ENCODE peak calls at places on chromosomes 6 and 20, in seven cellular contexts. One of them, this sample, is unnamed.

GRCh38 chr6:42279144-42279781 is 61.6 kb upstream of the MRPS10 start:
- DNase-seq in cardiac fibroblast: peak
- DNase-seq in WTC11: no peak
- DNase-seq in astrocyte of the cerebellum: no peak
- DNase-seq in adrenal gland: peak
- DNase-seq in psoas muscle: peak
- DNase-seq in lower lobe of right lung: no peak
- DNase-seq in this sample: peak

GRCh38 chr6:42099340-42100028 is 42.9 kb downstream of the C6orf132 start:
- DNase-seq in cardiac fibroblast: peak
- DNase-seq in WTC11: no peak
- DNase-seq in astrocyte of the cerebellum: no peak
- DNase-seq in adrenal gland: peak
- DNase-seq in psoas muscle: no peak
- DNase-seq in lower lobe of right lung: peak
- DNase-seq in this sample: peak

GRCh38 chr6:62150048-62150663 is 135.9 kb downstream of the KHDRBS2 start:
- DNase-seq in cardiac fibroblast: peak
- DNase-seq in WTC11: no peak
- DNase-seq in astrocyte of the cerebellum: peak
- DNase-seq in adrenal gland: peak
- DNase-seq in psoas muscle: no peak
- DNase-seq in lower lobe of right lung: no peak
- DNase-seq in this sample: peak

GRCh38 chr6:14889698-14890593 is 355.9 kb upstream of the JARID2 start:
- DNase-seq in cardiac fibroblast: no peak
- DNase-seq in WTC11: no peak
- DNase-seq in astrocyte of the cerebellum: no peak
- DNase-seq in adrenal gland: no peak
- DNase-seq in psoas muscle: no peak
- DNase-seq in lower lobe of right lung: no peak
- DNase-seq in this sample: no peak

GRCh38 chr20:62925420-62926228 is 681 bp downstream of the DIDO1 start:
- DNase-seq in cardiac fibroblast: peak
- DNase-seq in WTC11: no peak
- DNase-seq in astrocyte of the cerebellum: no peak
- DNase-seq in adrenal gland: peak
- DNase-seq in psoas muscle: peak
- DNase-seq in lower lobe of right lung: no peak
- DNase-seq in this sample: peak

GRCh38 chr6:84762220-84762940 is 2.0 kb downstream of the TBX18 start:
- DNase-seq in cardiac fibroblast: peak
- DNase-seq in WTC11: peak
- DNase-seq in astrocyte of the cerebellum: no peak
- DNase-seq in adrenal gland: no peak
- DNase-seq in psoas muscle: no peak
- DNase-seq in lower lobe of right lung: no peak
- DNase-seq in this sample: no peak

GRCh38 chr20:48769111-48769879 is 58.5 kb downstream of the PREX1 start:
- DNase-seq in cardiac fibroblast: peak
- DNase-seq in WTC11: no peak
- DNase-seq in astrocyte of the cerebellum: no peak
- DNase-seq in adrenal gland: no peak
- DNase-seq in psoas muscle: no peak
- DNase-seq in lower lobe of right lung: peak
- DNase-seq in this sample: peak

GRCh38 chr6:13146429-13146828 is 181.9 kb downstream of the TBC1D7 start:
- DNase-seq in cardiac fibroblast: no peak
- DNase-seq in WTC11: no peak
- DNase-seq in astrocyte of the cerebellum: no peak
- DNase-seq in adrenal gland: no peak
- DNase-seq in psoas muscle: no peak
- DNase-seq in lower lobe of right lung: no peak
- DNase-seq in this sample: no peak

GRCh38 chr6:14066782-14067406 is 50.7 kb upstream of the CD83 start:
- DNase-seq in cardiac fibroblast: peak
- DNase-seq in WTC11: no peak
- DNase-seq in astrocyte of the cerebellum: peak
- DNase-seq in adrenal gland: peak
- DNase-seq in psoas muscle: no peak
- DNase-seq in lower lobe of right lung: no peak
- DNase-seq in this sample: no peak

GRCh38 chr6:5030596-5031136 is 26.8 kb upstream of the RPP40 start:
- DNase-seq in cardiac fibroblast: peak
- DNase-seq in WTC11: peak
- DNase-seq in astrocyte of the cerebellum: peak
- DNase-seq in adrenal gland: peak
- DNase-seq in psoas muscle: peak
- DNase-seq in lower lobe of right lung: peak
- DNase-seq in this sample: peak

GRCh38 chr20:43937586-43937985 is 22.9 kb downstream of the TOX2 start:
- DNase-seq in cardiac fibroblast: peak
- DNase-seq in WTC11: no peak
- DNase-seq in astrocyte of the cerebellum: peak
- DNase-seq in adrenal gland: no peak
- DNase-seq in psoas muscle: no peak
- DNase-seq in lower lobe of right lung: no peak
- DNase-seq in this sample: no peak

GRCh38 chr6:109308018-109308492 is 74.2 kb downstream of the CD164 start:
- DNase-seq in cardiac fibroblast: peak
- DNase-seq in WTC11: no peak
- DNase-seq in astrocyte of the cerebellum: no peak
- DNase-seq in adrenal gland: peak
- DNase-seq in psoas muscle: peak
- DNase-seq in lower lobe of right lung: peak
- DNase-seq in this sample: peak

GRCh38 chr6:130420911-130421310 is 55.1 kb downstream of the TMEM200A start:
- DNase-seq in cardiac fibroblast: no peak
- DNase-seq in WTC11: no peak
- DNase-seq in astrocyte of the cerebellum: no peak
- DNase-seq in adrenal gland: no peak
- DNase-seq in psoas muscle: no peak
- DNase-seq in lower lobe of right lung: no peak
- DNase-seq in this sample: no peak

GRCh38 chr20:5000263-5001173 is 792 bp downstream of the SLC23A2 start:
- DNase-seq in cardiac fibroblast: no peak
- DNase-seq in WTC11: peak
- DNase-seq in astrocyte of the cerebellum: no peak
- DNase-seq in adrenal gland: peak
- DNase-seq in psoas muscle: peak
- DNase-seq in lower lobe of right lung: peak
- DNase-seq in this sample: peak

GRCh38 chr6:88671624-88672023 is 291.8 kb downstream of the RNGTT start:
- DNase-seq in cardiac fibroblast: no peak
- DNase-seq in WTC11: no peak
- DNase-seq in astrocyte of the cerebellum: no peak
- DNase-seq in adrenal gland: no peak
- DNase-seq in psoas muscle: no peak
- DNase-seq in lower lobe of right lung: no peak
- DNase-seq in this sample: no peak

GRCh38 chr6:15327271-15327670 is 81.4 kb downstream of the JARID2 start:
- DNase-seq in cardiac fibroblast: no peak
- DNase-seq in WTC11: no peak
- DNase-seq in astrocyte of the cerebellum: no peak
- DNase-seq in adrenal gland: peak
- DNase-seq in psoas muscle: no peak
- DNase-seq in lower lobe of right lung: no peak
- DNase-seq in this sample: peak

GRCh38 chr6:2918936-2919335 is 15.8 kb upstream of the SERPINB9 start:
- DNase-seq in cardiac fibroblast: no peak
- DNase-seq in WTC11: no peak
- DNase-seq in astrocyte of the cerebellum: no peak
- DNase-seq in adrenal gland: peak
- DNase-seq in psoas muscle: no peak
- DNase-seq in lower lobe of right lung: no peak
- DNase-seq in this sample: peak

GRCh38 chr20:40776702-40777457 is 87.8 kb upstream of the MAFB start:
- DNase-seq in cardiac fibroblast: no peak
- DNase-seq in WTC11: no peak
- DNase-seq in astrocyte of the cerebellum: no peak
- DNase-seq in adrenal gland: no peak
- DNase-seq in psoas muscle: peak
- DNase-seq in lower lobe of right lung: no peak
- DNase-seq in this sample: no peak

GRCh38 chr6:158837684-158838625 is 18.8 kb upstream of the EZR start:
- DNase-seq in cardiac fibroblast: peak
- DNase-seq in WTC11: no peak
- DNase-seq in astrocyte of the cerebellum: no peak
- DNase-seq in adrenal gland: no peak
- DNase-seq in psoas muscle: no peak
- DNase-seq in lower lobe of right lung: no peak
- DNase-seq in this sample: no peak

GRCh38 chr20:61797200-61797599 is 268.5 kb downstream of the TAF4 start:
- DNase-seq in cardiac fibroblast: no peak
- DNase-seq in WTC11: peak
- DNase-seq in astrocyte of the cerebellum: peak
- DNase-seq in adrenal gland: no peak
- DNase-seq in psoas muscle: no peak
- DNase-seq in lower lobe of right lung: peak
- DNase-seq in this sample: no peak

GRCh38 chr6:137136065-137136464 is 37.4 kb downstream of the IL22RA2 start:
- DNase-seq in cardiac fibroblast: peak
- DNase-seq in WTC11: no peak
- DNase-seq in astrocyte of the cerebellum: no peak
- DNase-seq in adrenal gland: no peak
- DNase-seq in psoas muscle: no peak
- DNase-seq in lower lobe of right lung: no peak
- DNase-seq in this sample: no peak

GRCh38 chr6:137134483-137134882 is 39.0 kb downstream of the IL22RA2 start:
- DNase-seq in cardiac fibroblast: no peak
- DNase-seq in WTC11: no peak
- DNase-seq in astrocyte of the cerebellum: no peak
- DNase-seq in adrenal gland: no peak
- DNase-seq in psoas muscle: no peak
- DNase-seq in lower lobe of right lung: no peak
- DNase-seq in this sample: no peak

DNA sequence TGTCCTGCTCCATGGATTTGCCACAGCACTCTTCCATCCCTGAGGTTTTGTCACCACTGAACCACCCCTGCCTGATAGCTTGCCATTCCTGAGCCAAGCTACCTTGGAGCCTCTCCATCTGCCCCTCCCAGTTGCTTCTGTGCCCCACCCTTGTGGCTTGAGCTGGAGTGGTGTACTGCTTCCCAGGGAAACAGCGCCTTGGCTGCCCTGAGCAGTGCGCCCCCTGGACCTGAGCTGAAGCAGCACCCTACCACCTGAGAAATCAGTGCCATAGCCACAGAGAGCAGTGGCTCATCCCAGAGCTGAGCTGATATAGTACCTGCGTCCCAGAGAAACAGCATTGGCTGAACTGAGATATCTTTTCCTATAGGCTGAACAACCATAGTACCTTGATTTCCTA is 40.3 kb downstream of the IL22RA2 start:
- DNase-seq in cardiac fibroblast: no peak
- DNase-seq in WTC11: peak
- DNase-seq in astrocyte of the cerebellum: no peak
- DNase-seq in adrenal gland: no peak
- DNase-seq in psoas muscle: no peak
- DNase-seq in lower lobe of right lung: no peak
- DNase-seq in this sample: no peak
- TF ChIP-seq CTCF in cardiac fibroblast: no peak
- TF ChIP-seq CTCF in WTC11: no peak
- TF ChIP-seq CTCF in astrocyte of the cerebellum: no peak
- TF ChIP-seq CTCF in adrenal gland: no peak
- TF ChIP-seq CTCF in psoas muscle: no peak
- TF ChIP-seq CTCF in lower lobe of right lung: no peak
- TF ChIP-seq CTCF in this sample: no peak

GRCh38 chr6:138500867-138501446 is 1.7 kb upstream of the NHSL1 start:
- DNase-seq in cardiac fibroblast: no peak
- DNase-seq in WTC11: no peak
- DNase-seq in astrocyte of the cerebellum: no peak
- DNase-seq in adrenal gland: no peak
- DNase-seq in psoas muscle: no peak
- DNase-seq in lower lobe of right lung: no peak
- DNase-seq in this sample: no peak
- TF ChIP-seq CTCF in cardiac fibroblast: no peak
- TF ChIP-seq CTCF in WTC11: no peak
- TF ChIP-seq CTCF in astrocyte of the cerebellum: no peak
- TF ChIP-seq CTCF in adrenal gland: no peak
- TF ChIP-seq CTCF in psoas muscle: no peak
- TF ChIP-seq CTCF in lower lobe of right lung: no peak
- TF ChIP-seq CTCF in this sample: no peak

DNA sequence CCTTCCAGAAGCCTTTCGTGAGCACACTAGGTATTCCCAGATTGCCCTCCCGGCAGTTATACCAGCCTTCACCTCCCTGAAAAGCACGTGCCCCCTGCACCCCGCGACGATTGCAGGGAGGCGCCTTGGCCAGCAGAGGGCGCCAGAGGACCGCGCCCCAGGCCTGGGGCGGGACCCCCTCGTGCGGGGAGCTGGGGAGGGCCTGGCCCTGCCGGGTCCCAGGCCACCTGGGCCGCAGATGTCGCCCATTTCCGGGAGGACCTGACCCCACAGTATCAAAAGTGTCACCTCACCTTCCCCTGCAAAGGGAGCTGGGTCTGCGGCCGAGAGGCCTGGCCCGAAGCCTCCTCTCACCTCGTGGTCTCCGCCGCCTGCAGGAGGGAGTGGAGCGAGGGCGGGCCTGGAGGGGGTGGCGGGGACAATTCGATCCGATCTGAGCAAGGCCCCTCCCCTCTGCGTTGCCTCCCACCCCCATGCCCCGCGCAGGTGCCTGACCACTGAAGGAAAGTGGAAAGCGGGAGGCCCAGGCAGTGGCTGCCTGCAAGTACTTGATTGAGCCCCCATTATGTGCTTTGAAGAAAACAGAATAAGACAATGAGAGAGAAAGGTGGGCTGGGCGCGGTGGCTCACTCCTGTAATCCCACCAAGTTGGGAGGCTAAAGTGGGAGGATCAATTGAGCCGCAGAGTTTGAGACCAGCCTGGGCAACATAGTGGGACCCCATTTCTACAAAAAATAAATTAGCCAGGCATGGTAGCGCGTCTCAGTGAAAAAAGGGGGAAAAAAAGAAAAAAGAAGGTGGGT is 3.5 kb upstream of the SNAI1 start:
- DNase-seq in cardiac fibroblast: no peak
- DNase-seq in WTC11: peak
- DNase-seq in astrocyte of the cerebellum: no peak
- DNase-seq in adrenal gland: no peak
- DNase-seq in psoas muscle: no peak
- DNase-seq in lower lobe of right lung: peak
- DNase-seq in this sample: peak
- TF ChIP-seq CTCF in cardiac fibroblast: peak
- TF ChIP-seq CTCF in WTC11: peak
- TF ChIP-seq CTCF in astrocyte of the cerebellum: peak
- TF ChIP-seq CTCF in adrenal gland: peak
- TF ChIP-seq CTCF in psoas muscle: peak
- TF ChIP-seq CTCF in lower lobe of right lung: peak
- TF ChIP-seq CTCF in this sample: peak

GRCh38 chr6:51057296-51057695 is 238.6 kb downstream of the TFAP2B start:
- DNase-seq in cardiac fibroblast: no peak
- DNase-seq in WTC11: no peak
- DNase-seq in astrocyte of the cerebellum: no peak
- DNase-seq in adrenal gland: no peak
- DNase-seq in psoas muscle: no peak
- DNase-seq in lower lobe of right lung: no peak
- DNase-seq in this sample: no peak
- TF ChIP-seq CTCF in cardiac fibroblast: no peak
- TF ChIP-seq CTCF in WTC11: no peak
- TF ChIP-seq CTCF in astrocyte of the cerebellum: no peak
- TF ChIP-seq CTCF in adrenal gland: no peak
- TF ChIP-seq CTCF in psoas muscle: no peak
- TF ChIP-seq CTCF in lower lobe of right lung: no peak
- TF ChIP-seq CTCF in this sample: no peak

GRCh38 chr6:90190752-90191393 is 105.8 kb downstream of the BACH2 start:
- DNase-seq in cardiac fibroblast: no peak
- DNase-seq in WTC11: no peak
- DNase-seq in astrocyte of the cerebellum: no peak
- DNase-seq in adrenal gland: no peak
- DNase-seq in psoas muscle: no peak
- DNase-seq in lower lobe of right lung: no peak
- DNase-seq in this sample: peak
- TF ChIP-seq CTCF in cardiac fibroblast: no peak
- TF ChIP-seq CTCF in WTC11: no peak
- TF ChIP-seq CTCF in astrocyte of the cerebellum: no peak
- TF ChIP-seq CTCF in adrenal gland: no peak
- TF ChIP-seq CTCF in psoas muscle: no peak
- TF ChIP-seq CTCF in lower lobe of right lung: no peak
- TF ChIP-seq CTCF in this sample: no peak

This sample was measured in activated CD8-positive, alpha-beta T cell treated with anti-CD3 and anti-CD28 coated beads for 36 hours.